ENCODE peak calls at places on chromosomes 4 and X, in four cellular contexts. K is H9, E is heart left ventricle, W is breast epithelium. J is an unnamed sample.

GRCh38 chr4:101597204-101597603 is 193.3 kb upstream of the BANK1 start:
- DNase-seq in K (no peak), E (no peak), W (no peak), J (peak; percentile 18)

GRCh38 chr4:159520074-159520473 is 417.2 kb downstream of the RAPGEF2 start:
- DNase-seq in K (no peak), E (no peak), W (no peak), J (no peak)

GRCh38 chrX:100512471-100512870 is 72.3 kb upstream of the TNMD start:
- DNase-seq in K (no peak), E (no peak), W (no peak), J (no peak)

GRCh38 chr4:169971456-169972015 is 54.7 kb downstream of the MFAP3L start:
- DNase-seq in K (no peak), E (no peak), W (no peak), J (no peak)

GRCh38 chrX:104315555-104315954 is 60.8 kb upstream of the ESX1 start:
- DNase-seq in K (no peak), E (no peak), W (no peak), J (no peak)

GRCh38 chrX:131802836-131803626 is 220.1 kb upstream of the STK26 start:
- DNase-seq in K (no peak), E (peak; percentile 25), W (peak; percentile 80), J (peak; percentile 21)

GRCh38 chr4:71550220-71551190 is 211.7 kb downstream of the SLC4A4 start:
- DNase-seq in K (no peak), E (no peak), W (no peak), J (no peak)

GRCh38 chr4:821181-821591 is 4.7 kb downstream of the CPLX1 start:
- DNase-seq in K (no peak), E (no peak), W (no peak), J (peak; percentile 9)

GRCh38 chr4:139530833-139531427 is 25.1 kb downstream of the SETD7 start:
- DNase-seq in K (peak; percentile 70), E (peak; percentile 53), W (no peak), J (peak; percentile 72)

GRCh38 chrX:49176421-49177326 is 5.0 kb downstream of the PLP2 start:
- DNase-seq in K (no peak), E (no peak), W (no peak), J (peak; percentile 35)

DNA sequence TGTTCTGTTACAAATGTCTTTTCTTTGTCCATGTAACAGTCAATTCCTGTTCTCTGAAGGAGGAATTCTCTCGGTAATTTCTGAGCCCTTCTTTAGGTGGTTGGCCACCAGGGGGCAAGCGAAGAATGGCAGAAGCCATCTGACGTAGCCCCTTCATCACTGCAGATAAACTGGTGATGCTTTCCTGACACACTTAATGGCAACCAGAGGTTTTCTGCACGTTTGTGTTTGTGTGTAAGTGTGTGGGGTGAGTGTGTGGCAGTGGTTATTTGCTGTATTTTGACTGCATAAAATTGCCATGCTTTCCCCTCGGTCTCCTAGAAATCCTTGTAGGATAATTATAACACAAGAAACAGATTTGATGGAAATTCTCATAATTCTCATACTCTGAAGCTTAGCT is 64.8 kb upstream of the STOX2 start:
- DNase-seq in K (peak; percentile 74), E (peak; percentile 81), W (peak; percentile 64), J (peak; percentile 87)
- TF ChIP-seq CTCF in K (peak; percentile 94), E (peak; percentile 87), W (peak; percentile 84), J (peak; percentile 93)

GRCh38 chr4:89287945-89288344 is 19.7 kb downstream of the GPRIN3 start:
- DNase-seq in K (no peak), E (no peak), W (no peak), J (no peak)
- H3K4me1 ChIP-seq in K (no peaks in the 10 kb centered on the region), E (peaks cover 11% of the 10 kb centered on the region), W (no peaks in the 10 kb centered on the region), J (no peaks in the 10 kb centered on the region)

GRCh38 chrX:23779025-23779424 is 3.9 kb upstream of the SAT1 start:
- DNase-seq in K (no peak), E (no peak), W (no peak), J (no peak)
- TF ChIP-seq CTCF in K (no peak), E (no peak), W (no peak), J (no peak)

GRCh38 chr4:153486281-153487151 is 20.4 kb downstream of the TMEM131L start:
- DNase-seq in K (peak; percentile 58), E (no peak), W (peak; percentile 85), J (no peak)

GRCh38 chr4:153488719-153489384 is 22.7 kb downstream of the TMEM131L start:
- DNase-seq in K (peak; percentile 54), E (peak; percentile 67), W (peak; percentile 35), J (no peak)

GRCh38 chr4:153490985-153491483 is 24.9 kb downstream of the TMEM131L start:
- DNase-seq in K (no peak), E (no peak), W (no peak), J (no peak)

GRCh38 chr4:153488006-153488718 is 22.0 kb downstream of the TMEM131L start:
- DNase-seq in K (no peak), E (peak; percentile 38), W (peak; percentile 18), J (no peak)

GRCh38 chr4:153489856-153490558 is 23.8 kb downstream of the TMEM131L start:
- DNase-seq in K (no peak), E (no peak), W (no peak), J (no peak)
- H3K4me1 ChIP-seq in K (peaks cover 15% of the 10 kb centered on the region), E (peaks cover 33% of the 10 kb centered on the region), W (peaks cover 23% of the 10 kb centered on the region), J (peaks cover 2% of the 10 kb centered on the region)

GRCh38 chrX:13094374-13094773 is 50.0 kb upstream of the FAM9C start:
- DNase-seq in K (no peak), E (no peak), W (no peak), J (no peak)

GRCh38 chrX:13093489-13094140 is 49.2 kb upstream of the FAM9C start:
- DNase-seq in K (no peak), E (no peak), W (no peak), J (no peak)

GRCh38 chrX:13090261-13091110 is 46.1 kb upstream of the FAM9C start:
- DNase-seq in K (no peak), E (no peak), W (no peak), J (no peak)

GRCh38 chrX:13091111-13091765 is 46.8 kb upstream of the FAM9C start:
- DNase-seq in K (no peak), E (no peak), W (no peak), J (no peak)

DNA sequence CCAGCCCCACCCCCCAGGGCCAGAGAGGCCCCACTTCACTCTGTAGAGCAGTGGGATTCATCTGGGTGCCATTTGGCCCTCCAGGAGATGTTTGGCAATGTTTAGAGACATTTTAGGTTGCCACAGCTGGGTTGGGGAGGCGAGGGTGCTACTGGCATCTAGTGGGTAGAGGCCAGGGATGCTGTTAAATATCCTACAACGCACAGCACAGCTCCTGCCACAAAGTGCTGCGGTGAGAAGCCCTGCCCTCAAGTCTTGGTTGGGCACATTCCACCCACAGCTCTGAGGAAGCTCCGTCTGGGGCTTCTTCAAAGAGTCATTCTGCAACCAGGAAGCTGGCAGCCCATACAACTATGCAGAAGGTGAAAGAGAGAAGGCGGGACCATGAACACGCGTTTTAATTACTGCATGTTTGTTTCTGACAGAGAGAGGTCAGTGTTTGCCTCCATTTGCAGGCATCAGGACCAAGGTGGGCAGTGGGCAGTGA is 48.1 kb upstream of the FAM9C start:
- DNase-seq in K (no peak), E (peak; percentile 28), W (peak; percentile 31), J (no peak)
- TF ChIP-seq CTCF in K (no peak), E (no peak), W (no peak), J (no peak)

J was measured in BE2C.